ENCODE peak calls at places on chromosomes 6 and 20, in five cellular contexts. Z is tibial artery, Q is fibroblast of lung, Y is OCI-LY7, K is MM.1S. U is an unnamed sample. For H3K36me3, the result is how much of the 10 kb centered on the place peaks cover.

GRCh38 chr6:170289108-170289931 is 1.6 kb downstream of the DLL1 start:
- DNase-seq in Z (no peak), Q (no peak), Y (no peak), K (no peak), U (no peak)

GRCh38 chr6:131789219-131789618 is 18.6 kb upstream of the ENPP1 start:
- DNase-seq in Z (no peak), Q (peak), Y (no peak), K (no peak), U (no peak)

GRCh38 chr6:32941412-32941784 is 570 bp upstream of the HLA-DMB start:
- DNase-seq in Z (no peak), Q (no peak), Y (peak), K (peak), U (peak)

GRCh38 chr20:20089018-20089417 is 36.7 kb downstream of the CFAP61 start:
- DNase-seq in Z (no peak), Q (no peak), Y (no peak), K (no peak), U (no peak)

GRCh38 chr6:20274115-20274514 is 61.8 kb upstream of the MBOAT1 start:
- DNase-seq in Z (no peak), Q (no peak), Y (no peak), K (no peak), U (no peak)

GRCh38 chr6:136491674-136492235 is 58.5 kb downstream of the MAP7 start:
- DNase-seq in Z (no peak), Q (no peak), Y (no peak), K (no peak), U (no peak)

GRCh38 chr6:147117580-147117979 is 86.6 kb upstream of the STXBP5 start:
- DNase-seq in Z (no peak), Q (no peak), Y (no peak), K (no peak), U (no peak)

GRCh38 chr6:63636516-63636968 is 940 bp downstream of the PHF3 start:
- DNase-seq in Z (peak), Q (peak), Y (peak), K (peak), U (peak)

GRCh38 chr6:170402318-170403040 is 95.9 kb downstream of the FAM120B start:
- DNase-seq in Z (no peak), Q (peak), Y (no peak), K (no peak), U (no peak)

GRCh38 chr20:10447028-10447427 is 11.9 kb downstream of the SLX4IP start:
- DNase-seq in Z (no peak), Q (peak), Y (peak), K (peak), U (peak)

GRCh38 chr6:11497881-11498280 is 39.7 kb upstream of the TMEM170B start:
- DNase-seq in Z (no peak), Q (no peak), Y (no peak), K (no peak), U (no peak)

GRCh38 chr20:6660441-6660840 is 107.0 kb upstream of the BMP2 start:
- DNase-seq in Z (no peak), Q (no peak), Y (no peak), K (no peak), U (no peak)

GRCh38 chr6:139250296-139251274 is 41.2 kb downstream of the TXLNB start:
- DNase-seq in Z (peak), Q (peak), Y (peak), K (peak), U (peak)

GRCh38 chr20:48815537-48815936 is 12.3 kb downstream of the PREX1 start:
- DNase-seq in Z (no peak), Q (no peak), Y (peak), K (no peak), U (no peak)

GRCh38 chr6:159852877-159853276 is 37.9 kb upstream of the MAS1 start:
- DNase-seq in Z (no peak), Q (no peak), Y (peak), K (peak), U (no peak)

GRCh38 chr20:62696431-62696957 is 12.1 kb upstream of the NTSR1 start:
- DNase-seq in Z (no peak), Q (no peak), Y (no peak), K (no peak), U (no peak)

GRCh38 chr6:30883743-30884520 is at the start of gene DDR1:
- DNase-seq in Z (peak), Q (peak), Y (peak), K (no peak), U (no peak)

GRCh38 chr6:132161283-132161682 is 210.1 kb upstream of the CCN2 start:
- DNase-seq in Z (no peak), Q (peak), Y (no peak), K (peak), U (no peak)

GRCh38 chr20:21004386-21005076 is 101.6 kb downstream of the LINC00237 start:
- DNase-seq in Z (no peak), Q (no peak), Y (no peak), K (no peak), U (no peak)

GRCh38 chr6:1477432-1478090 is 88.2 kb downstream of the FOXF2 start:
- DNase-seq in Z (no peak), Q (peak), Y (no peak), K (no peak), U (no peak)

GRCh38 chr6:5673016-5673415 is 333.7 kb downstream of the NRN1 start:
- DNase-seq in Z (no peak), Q (no peak), Y (no peak), K (no peak), U (no peak)

GRCh38 chr6:5674141-5674540 is 332.6 kb downstream of the NRN1 start:
- DNase-seq in Z (no peak), Q (peak), Y (no peak), K (no peak), U (no peak)

GRCh38 chr6:5671604-5672559 is 334.8 kb downstream of the NRN1 start:
- DNase-seq in Z (peak), Q (peak), Y (peak), K (no peak), U (no peak)

GRCh38 chr6:5671162-5671561 is 335.6 kb downstream of the NRN1 start:
- DNase-seq in Z (no peak), Q (peak), Y (no peak), K (no peak), U (no peak)

DNA sequence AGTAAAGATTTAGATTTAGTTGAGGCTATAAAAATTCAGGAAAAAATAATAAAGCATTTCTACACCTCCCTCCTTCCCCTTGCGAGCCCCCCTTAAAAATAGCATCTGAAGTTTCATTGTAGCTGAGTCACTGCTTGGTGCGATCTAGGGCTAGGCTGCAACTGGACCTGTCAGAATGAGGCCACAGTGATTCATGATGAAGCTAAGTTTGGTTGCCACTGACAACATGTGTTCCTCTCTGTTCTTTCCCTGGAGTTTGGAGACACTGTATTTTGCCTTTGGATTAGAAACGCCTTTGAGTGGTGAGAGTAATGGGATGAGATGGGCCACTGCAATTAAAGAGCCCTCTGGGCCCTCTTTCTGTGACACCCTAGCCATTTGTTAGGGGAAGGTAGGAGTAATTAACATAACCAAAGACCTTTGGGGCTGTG is 334.1 kb downstream of the NRN1 start:
- DNase-seq in Z (peak), Q (peak), Y (no peak), K (no peak), U (no peak)
- H3K4me3 ChIP-seq in Z (peak), Q (no peak), Y (no peak), K (no peak), U (no peak)

DNA sequence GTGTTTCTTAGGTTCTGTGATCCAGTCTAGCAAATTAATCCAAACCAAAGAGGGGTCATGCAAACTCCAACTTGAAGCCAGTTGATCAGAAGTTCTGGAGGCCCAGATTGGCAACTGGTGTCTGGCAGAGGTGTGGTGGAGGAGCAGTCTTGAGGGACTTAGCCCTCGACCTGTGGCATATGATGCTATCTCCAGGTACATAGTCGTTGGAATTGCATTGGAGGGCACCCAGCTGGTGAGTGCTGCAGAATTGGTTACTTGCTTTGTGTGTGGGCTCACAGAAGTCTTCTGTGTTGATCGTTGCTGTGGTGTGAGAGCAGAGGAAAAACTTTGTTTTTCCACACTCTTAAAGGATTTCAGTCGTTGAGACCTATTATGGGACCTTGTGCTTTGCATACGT is 7.7 kb downstream of the PANK2 start:
- DNase-seq in Z (no peak), Q (no peak), Y (no peak), K (no peak), U (no peak)
- H3K27ac ChIP-seq in Z (peak), Q (no peak), Y (peak), K (no peak), U (no peak)

GRCh38 chr6:158717341-158718328 is 67.8 kb downstream of the SYTL3 start:
- DNase-seq in Z (peak), Q (no peak), Y (peak), K (peak), U (peak)
- H3K36me3 ChIP-seq in Z (under half), Q (under half), Y (under half), K (under half), U (under half)

DNA sequence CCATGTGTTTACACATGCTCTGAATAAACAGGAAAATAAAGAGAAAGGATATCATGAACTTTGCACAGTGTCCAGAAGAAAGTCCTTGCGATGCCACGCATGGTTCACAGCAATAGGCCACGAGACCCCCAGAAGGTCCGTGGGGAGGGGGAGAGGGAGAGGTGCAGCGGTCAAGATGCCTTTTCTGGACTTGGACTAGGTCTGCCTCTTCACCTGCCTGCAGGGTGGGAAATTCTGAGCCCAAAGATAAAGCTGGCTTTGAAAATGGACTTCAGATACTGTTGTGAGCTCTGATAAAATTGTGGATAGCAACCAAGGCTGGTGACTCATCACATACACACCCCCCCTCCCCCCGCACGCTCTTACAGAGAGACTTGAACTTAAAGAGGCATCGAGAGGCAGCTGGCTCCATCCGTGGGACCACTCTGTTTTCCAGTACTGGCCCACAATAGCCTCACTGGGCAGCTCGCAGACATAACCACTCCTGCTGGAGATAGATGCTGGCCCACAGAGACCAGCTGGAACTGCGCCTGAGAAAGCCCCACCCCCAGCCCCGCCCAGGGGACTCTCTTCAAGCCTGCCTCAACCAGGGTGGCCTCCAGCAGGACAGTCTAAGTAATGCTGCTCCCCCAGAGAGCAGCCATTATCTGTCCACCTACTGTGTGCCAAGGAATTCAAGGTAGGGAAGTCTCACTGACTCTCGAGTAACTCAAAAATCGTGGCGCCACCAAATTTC is 21.2 kb upstream of the NFATC2 start:
- DNase-seq in Z (peak), Q (peak), Y (no peak), K (no peak), U (no peak)
- H3K4me3 ChIP-seq in Z (peak), Q (peak), Y (no peak), K (no peak), U (no peak)